ENCODE peak calls at places on chromosomes 5 and 9, in ten cellular contexts. H, G, X, Q, Z, W, R, T, K and E are unnamed samples.
A peak's percentile ranks its signal among the peaks of the same experiment; 100 is the strongest.

GRCh38 chr5:114391321-114391720 is 29.5 kb downstream of the KCNN2 start:
- DNase-seq in H (no peak), G (no peak), X (no peak), Q (no peak), Z (no peak), W (no peak), R (no peak), T (no peak), K (no peak), E (no peak)

GRCh38 chr9:135797507-135798302 is 95.7 kb downstream of the KCNT1 start:
- DNase-seq in H (no peak), G (peak; percentile 58), X (no peak), Q (peak; percentile 23), Z (peak; percentile 51), W (no peak), R (peak; percentile 46), T (no peak), K (peak; percentile 29), E (no peak)

GRCh38 chr5:171437286-171437821 is 17.9 kb downstream of the FGF18 start:
- DNase-seq in H (no peak), G (no peak), X (no peak), Q (no peak), Z (no peak), W (no peak), R (no peak), T (no peak), K (no peak), E (no peak)

GRCh38 chr9:91348191-91348790 is 13.4 kb downstream of the AUH start:
- DNase-seq in H (no peak), G (no peak), X (no peak), Q (no peak), Z (no peak), W (no peak), R (no peak), T (no peak), K (no peak), E (no peak)

GRCh38 chr5:173785421-173785820 is 102.7 kb upstream of the CPEB4 start:
- DNase-seq in H (no peak), G (no peak), X (no peak), Q (no peak), Z (no peak), W (no peak), R (no peak), T (no peak), K (no peak), E (peak; percentile 47)

GRCh38 chr9:86407022-86407421 is 52.8 kb upstream of the TUT7 start:
- DNase-seq in H (no peak), G (no peak), X (peak; percentile 18), Q (peak; percentile 49), Z (no peak), W (no peak), R (peak; percentile 43), T (no peak), K (no peak), E (no peak)

GRCh38 chr9:462611-463010 is 247.9 kb downstream of the DOCK8 start:
- DNase-seq in H (no peak), G (no peak), X (no peak), Q (no peak), Z (no peak), W (no peak), R (no peak), T (no peak), K (no peak), E (no peak)

GRCh38 chr5:156628421-156628820 is 221.7 kb upstream of the PPP1R2B start:
- DNase-seq in H (no peak), G (no peak), X (no peak), Q (no peak), Z (no peak), W (no peak), R (no peak), T (no peak), K (no peak), E (no peak)

GRCh38 chr9:6924988-6925563 is 167.3 kb downstream of the KDM4C start:
- DNase-seq in H (no peak), G (no peak), X (no peak), Q (no peak), Z (no peak), W (no peak), R (no peak), T (no peak), K (no peak), E (no peak)

GRCh38 chr5:118611332-118611945 is 376.9 kb downstream of the DTWD2 start:
- DNase-seq in H (no peak), G (peak; percentile 50), X (peak; percentile 18), Q (peak; percentile 52), Z (peak; percentile 18), W (no peak), R (peak; percentile 9), T (no peak), K (no peak), E (no peak)

GRCh38 chr5:145984072-145984471 is 47.7 kb downstream of the SH3RF2 start:
- DNase-seq in H (no peak), G (no peak), X (no peak), Q (no peak), Z (no peak), W (no peak), R (no peak), T (no peak), K (no peak), E (no peak)

GRCh38 chr9:882416-882931 is 41.0 kb downstream of the DMRT1 start:
- DNase-seq in H (no peak), G (no peak), X (no peak), Q (no peak), Z (no peak), W (no peak), R (peak; percentile 13), T (no peak), K (no peak), E (peak; percentile 16)

GRCh38 chr9:114235113-114235589 is 79.8 kb downstream of the COL27A1 start:
- DNase-seq in H (no peak), G (no peak), X (no peak), Q (no peak), Z (no peak), W (peak; percentile 50), R (no peak), T (no peak), K (no peak), E (no peak)

GRCh38 chr5:151095341-151096000 is 14.6 kb upstream of the TNIP1 start:
- DNase-seq in H (no peak), G (no peak), X (no peak), Q (no peak), Z (no peak), W (peak; percentile 74), R (peak; percentile 39), T (no peak), K (peak; percentile 95), E (no peak)

GRCh38 chr5:137582218-137582617 is 83.1 kb upstream of the SPOCK1 start:
- DNase-seq in H (no peak), G (no peak), X (no peak), Q (no peak), Z (no peak), W (no peak), R (no peak), T (no peak), K (no peak), E (no peak)

GRCh38 chr5:153964201-153965101 is 74.3 kb downstream of the FAM114A2 start:
- DNase-seq in H (no peak), G (no peak), X (no peak), Q (no peak), Z (no peak), W (no peak), R (no peak), T (no peak), K (no peak), E (no peak)

GRCh38 chr5:10077721-10078551 is 171.8 kb downstream of the ATPSCKMT start:
- DNase-seq in H (no peak), G (peak; percentile 28), X (no peak), Q (no peak), Z (no peak), W (no peak), R (no peak), T (no peak), K (no peak), E (no peak)
- H3K27me3 ChIP-seq in H (no peaks in the 10 kb centered on the region), G (no peaks in the 10 kb centered on the region), X (no peaks in the 10 kb centered on the region), Q (no peaks in the 10 kb centered on the region), Z (no peaks in the 10 kb centered on the region), W (no peaks in the 10 kb centered on the region), R (no peaks in the 10 kb centered on the region), T (no peaks in the 10 kb centered on the region), K (no peaks in the 10 kb centered on the region), E (no peaks in the 10 kb centered on the region)

DNA sequence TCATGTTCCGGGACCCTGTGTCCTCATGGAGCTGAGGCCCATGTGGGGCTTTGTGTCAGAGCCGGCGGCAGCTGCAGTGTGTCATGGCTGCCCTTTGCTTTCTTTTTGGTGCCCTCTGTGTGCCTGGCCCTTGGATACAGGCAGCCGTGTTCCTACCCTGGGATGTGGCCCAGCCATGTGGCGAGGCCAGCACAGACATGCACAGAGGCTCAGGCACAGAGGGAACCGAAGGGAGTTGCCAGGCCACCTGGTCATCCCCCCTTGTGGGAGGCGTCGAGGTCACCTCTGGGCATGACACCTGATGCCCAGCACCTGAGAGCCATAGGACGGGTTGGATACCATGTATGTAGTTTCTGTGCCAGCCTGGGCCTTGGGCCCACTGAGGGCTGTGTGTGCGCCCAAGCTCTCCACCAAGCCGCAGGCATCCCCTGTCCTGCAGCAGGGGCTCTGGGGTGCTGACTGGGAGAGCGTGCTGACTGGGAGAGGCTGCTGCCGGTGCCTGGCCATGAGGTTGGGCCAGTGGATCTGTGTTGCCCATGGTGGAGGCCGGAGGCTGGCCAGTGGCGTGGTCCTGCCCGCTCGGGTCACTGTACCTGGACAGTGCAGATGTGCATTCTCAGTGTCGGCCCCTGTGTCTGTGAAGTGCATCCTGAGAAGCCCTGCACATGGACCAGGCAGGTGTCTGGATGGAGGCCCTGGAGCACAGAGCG is 4.8 kb downstream of the NKD2 start:
- DNase-seq in H (peak; percentile 50), G (no peak), X (no peak), Q (no peak), Z (no peak), W (peak; percentile 12), R (no peak), T (no peak), K (no peak), E (no peak)
- H3K4me3 ChIP-seq in H (no peak overlapping the region), G (no peak overlapping the region), X (no peak overlapping the region), Q (no peak overlapping the region), Z (no peak overlapping the region), W (no peak overlapping the region), R (no peak overlapping the region), T (no peak overlapping the region), K (no peak overlapping the region), E (no peak overlapping the region)

DNA sequence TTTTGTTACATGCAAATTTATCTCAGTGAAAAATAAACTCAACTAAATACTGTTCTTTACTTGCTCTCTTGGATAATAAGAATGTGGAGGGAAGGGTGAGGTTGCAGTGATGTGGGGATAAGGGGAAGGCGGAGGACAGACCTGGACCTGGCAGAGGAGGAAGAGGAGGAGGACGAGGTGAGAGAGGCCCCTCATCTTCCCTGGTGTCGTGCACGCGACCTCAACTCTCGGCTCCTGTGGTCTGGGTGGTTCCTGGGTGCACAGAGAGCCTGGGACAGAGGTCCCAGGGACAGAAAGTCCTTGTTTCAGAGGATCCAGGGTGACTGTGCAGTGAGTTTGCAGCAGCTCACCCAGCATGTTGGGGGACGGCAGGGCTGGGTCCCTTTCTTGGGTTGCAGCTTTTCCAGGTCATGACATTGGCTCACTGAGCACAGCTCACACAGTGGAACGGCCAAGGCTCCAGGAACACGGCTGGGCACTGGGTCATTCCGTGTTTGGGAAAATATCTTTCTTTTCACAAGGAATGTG is 37.7 kb upstream of the LPCAT1 start:
- DNase-seq in H (no peak), G (no peak), X (no peak), Q (no peak), Z (no peak), W (no peak), R (no peak), T (no peak), K (no peak), E (no peak)
- H3K27me3 ChIP-seq in H (peaks cover under 1% of the 10 kb centered on the region), G (no peaks in the 10 kb centered on the region), X (no peaks in the 10 kb centered on the region), Q (peaks cover 8% of the 10 kb centered on the region), Z (no peaks in the 10 kb centered on the region), W (no peaks in the 10 kb centered on the region), R (no peaks in the 10 kb centered on the region), T (no peaks in the 10 kb centered on the region), K (no peaks in the 10 kb centered on the region), E (no peaks in the 10 kb centered on the region)

GRCh38 chr9:101486693-101487442 is 46.8 kb upstream of the RNF20 start:
- DNase-seq in H (peak; percentile 67), G (peak; percentile 64), X (no peak), Q (no peak), Z (peak; percentile 69), W (peak; percentile 85), R (peak; percentile 84), T (no peak), K (peak; percentile 72), E (no peak)
- H3K4me3 ChIP-seq in H (peak overlapping the region; percentile 51), G (peak overlapping the region; percentile 56), X (no peak overlapping the region), Q (peak overlapping the region; percentile 75), Z (peak overlapping the region; percentile 75), W (peak overlapping the region; percentile 72), R (peak overlapping the region; percentile 68), T (no peak overlapping the region), K (peak overlapping the region; percentile 78), E (no peak overlapping the region)